ENCODE peak calls at places on chromosomes 3 and 15, in seven cellular contexts. B is CD8-positive, alpha-beta T cell; F is left cardiac atrium; C is anterior cingulate cortex; A is brain microvascular endothelial cell; U is D341Med; J is T-helper 2 cell. R is an unnamed sample.
A peak's percentile ranks its signal among the peaks of the same experiment; 100 is the strongest.

GRCh38 chr15:80615783-80616391 is 79.2 kb upstream of the ABHD17C start:
- DNase-seq in B (no peak), F (peak; percentile 76), C (no peak), A (no peak), U (peak; percentile 45), J (no peak), R (peak; percentile 59)

GRCh38 chr3:44509985-44510360 is 32.5 kb upstream of the ZNF445 start:
- DNase-seq in B (no peak), F (no peak), C (no peak), A (peak; percentile 2), U (no peak), J (no peak), R (no peak)

GRCh38 chr3:127226946-127227842 is 34.3 kb downstream of the PRR23E start:
- DNase-seq in B (no peak), F (no peak), C (no peak), A (no peak), U (no peak), J (no peak), R (no peak)

GRCh38 chr15:68384451-68385239 is 47.3 kb downstream of the ITGA11 start:
- DNase-seq in B (no peak), F (peak; percentile 49), C (no peak), A (peak; percentile 87), U (no peak), J (no peak), R (peak; percentile 53)

GRCh38 chr15:61641645-61642044 is 412.5 kb upstream of the RORA start:
- DNase-seq in B (no peak), F (no peak), C (no peak), A (no peak), U (no peak), J (no peak), R (no peak)

GRCh38 chr3:137771401-137772230 is 7.5 kb downstream of the SOX14 start:
- DNase-seq in B (no peak), F (no peak), C (no peak), A (no peak), U (peak; percentile 49), J (no peak), R (peak; percentile 39)

GRCh38 chr15:73346735-73347312 is 21.9 kb downstream of the HCN4 start:
- DNase-seq in B (peak; percentile 45), F (peak; percentile 57), C (no peak), A (peak; percentile 3), U (no peak), J (peak; percentile 33), R (no peak)

GRCh38 chr3:21484323-21485154 is 266.5 kb downstream of the ZNF385D start:
- DNase-seq in B (no peak), F (peak; percentile 35), C (no peak), A (peak; percentile 78), U (peak; percentile 63), J (no peak), R (peak; percentile 22)

GRCh38 chr3:128714887-128715496 is 11.0 kb upstream of the RAB7A start:
- DNase-seq in B (no peak), F (no peak), C (no peak), A (no peak), U (no peak), J (no peak), R (no peak)

GRCh38 chr3:85567074-85567676 is 608.4 kb downstream of the CADM2 start:
- DNase-seq in B (no peak), F (peak; percentile 47), C (no peak), A (peak; percentile 53), U (peak; percentile 64), J (no peak), R (peak; percentile 24)

GRCh38 chr15:94070341-94071275 is 160.8 kb upstream of the MCTP2 start:
- DNase-seq in B (no peak), F (no peak), C (no peak), A (peak; percentile 20), U (no peak), J (no peak), R (no peak)

GRCh38 chr3:161100994-161101393 is 4.2 kb downstream of the B3GALNT1 start:
- DNase-seq in B (no peak), F (no peak), C (no peak), A (no peak), U (no peak), J (no peak), R (no peak)

GRCh38 chr15:31392761-31393401 is 66.2 kb downstream of the KLF13 start:
- DNase-seq in B (no peak), F (no peak), C (no peak), A (no peak), U (peak; percentile 26), J (no peak), R (no peak)

R was measured in SK-N-SH.